ENCODE peak calls at places on chromosome 10, in four cellular contexts. Y is Caki2; A is activated CD4-positive, alpha-beta T cell treated with anti-CD3 and anti-CD28 coated beads, Interleukin-2, amount 50 U/mL, for 1 hour; E is spleen. W is an unnamed sample.
A peak's percentile ranks its signal among the peaks of the same experiment; 100 is the strongest.

GRCh38 chr10:74072503-74072902 is 74.6 kb downstream of the VCL start:
- DNase-seq in Y (peak; percentile 77), A (no peak), E (no peak), W (no peak)

GRCh38 chr10:57982091-57982490 is 285.6 kb downstream of the IPMK start:
- DNase-seq in Y (no peak), A (no peak), E (no peak), W (no peak)

GRCh38 chr10:100518761-100519241 is 860 bp downstream of the SEC31B start:
- DNase-seq in Y (peak; percentile 48), A (peak; percentile 64), E (no peak), W (no peak)

GRCh38 chr10:71536332-71536731 is 139.6 kb downstream of the CDH23 start:
- DNase-seq in Y (no peak), A (no peak), E (no peak), W (no peak)

GRCh38 chr10:29160110-29160669 is 128.7 kb upstream of the LYZL1 start:
- DNase-seq in Y (peak; percentile 89), A (no peak), E (no peak), W (no peak)

GRCh38 chr10:51789903-51790302 is 90.5 kb upstream of the CSTF2T start:
- DNase-seq in Y (no peak), A (no peak), E (no peak), W (no peak)

GRCh38 chr10:15491856-15492255 is 120.8 kb upstream of the FAM171A1 start:
- DNase-seq in Y (no peak), A (no peak), E (no peak), W (no peak)

GRCh38 chr10:19921300-19922140 is 105.3 kb downstream of the PLXDC2 start:
- DNase-seq in Y (no peak), A (no peak), E (no peak), W (no peak)

GRCh38 chr10:51867956-51868355 is 168.6 kb upstream of the CSTF2T start:
- DNase-seq in Y (peak; percentile 13), A (no peak), E (no peak), W (no peak)

GRCh38 chr10:87092861-87093460 is 1.7 kb downstream of the GLUD1 start:
- DNase-seq in Y (peak; percentile 73), A (peak; percentile 10), E (no peak), W (no peak)

GRCh38 chr10:79449181-79450146 is 4.0 kb upstream of the ZCCHC24 start:
- DNase-seq in Y (no peak), A (no peak), E (peak; percentile 25), W (no peak)

GRCh38 chr10:101092742-101093386 is 31.1 kb downstream of the KAZALD1 start:
- DNase-seq in Y (no peak), A (no peak), E (no peak), W (no peak)

GRCh38 chr10:48625013-48625412 is 20.1 kb upstream of the ARHGAP22 start:
- DNase-seq in Y (peak; percentile 43), A (no peak), E (no peak), W (no peak)

GRCh38 chr10:59109826-59110225 is 66.6 kb upstream of the PHYHIPL start:
- DNase-seq in Y (no peak), A (no peak), E (no peak), W (no peak)

GRCh38 chr10:113000454-113000853 is 50.4 kb downstream of the TCF7L2 start:
- DNase-seq in Y (no peak), A (no peak), E (no peak), W (no peak)

W was measured in upper lobe of right lung.